ENCODE peak calls at places on chromosomes 2 and 18, in eight cellular contexts. G, S, X, E, C, F, R and I are unnamed samples.
A peak's percentile ranks its signal among the peaks of the same experiment; 100 is the strongest.

GRCh38 chr2:235555356-235555755 is 61.5 kb downstream of the AGAP1 start:
- DNase-seq in G (no peak), S (no peak), X (no peak), E (no peak), C (no peak), F (no peak), R (no peak), I (no peak)

GRCh38 chr2:159206736-159207380 is 79.6 kb downstream of the WDSUB1 start:
- DNase-seq in G (no peak), S (no peak), X (no peak), E (no peak), C (no peak), F (no peak), R (no peak), I (no peak)

GRCh38 chr2:20592106-20593071 is 58.5 kb downstream of the HS1BP3 start:
- DNase-seq in G (no peak), S (no peak), X (no peak), E (no peak), C (no peak), F (peak; percentile 7), R (no peak), I (no peak)

GRCh38 chr2:205721057-205721767 is 38.9 kb downstream of the NRP2 start:
- DNase-seq in G (no peak), S (no peak), X (peak; percentile 52), E (peak; percentile 27), C (no peak), F (no peak), R (peak; percentile 44), I (no peak)

GRCh38 chr18:40612356-40612755 is 1342.7 kb upstream of the PIK3C3 start:
- DNase-seq in G (no peak), S (no peak), X (no peak), E (no peak), C (no peak), F (no peak), R (no peak), I (no peak)

GRCh38 chr2:85564144-85564563 is 2.9 kb upstream of the GGCX start:
- DNase-seq in G (no peak), S (no peak), X (no peak), E (no peak), C (no peak), F (no peak), R (no peak), I (no peak)

GRCh38 chr18:62976227-62976626 is 260.9 kb downstream of the PHLPP1 start:
- DNase-seq in G (no peak), S (no peak), X (no peak), E (no peak), C (no peak), F (no peak), R (no peak), I (no peak)

GRCh38 chr18:62183578-62184195 is 3.2 kb downstream of the PIGN start:
- DNase-seq in G (peak; percentile 68), S (peak; percentile 27), X (peak; percentile 55), E (peak; percentile 67), C (peak; percentile 22), F (peak; percentile 29), R (peak; percentile 70), I (peak; percentile 31)

GRCh38 chr18:11947214-11948119 is 33.8 kb upstream of the IMPA2 start:
- DNase-seq in G (peak; percentile 97), S (peak; percentile 83), X (peak; percentile 90), E (peak; percentile 97), C (peak; percentile 98), F (peak; percentile 93), R (no peak), I (peak; percentile 94)

GRCh38 chr2:128779301-128780095 is 460.8 kb upstream of the HS6ST1 start:
- DNase-seq in G (no peak), S (peak; percentile 2), X (no peak), E (no peak), C (no peak), F (no peak), R (no peak), I (peak; percentile 20)

DNA sequence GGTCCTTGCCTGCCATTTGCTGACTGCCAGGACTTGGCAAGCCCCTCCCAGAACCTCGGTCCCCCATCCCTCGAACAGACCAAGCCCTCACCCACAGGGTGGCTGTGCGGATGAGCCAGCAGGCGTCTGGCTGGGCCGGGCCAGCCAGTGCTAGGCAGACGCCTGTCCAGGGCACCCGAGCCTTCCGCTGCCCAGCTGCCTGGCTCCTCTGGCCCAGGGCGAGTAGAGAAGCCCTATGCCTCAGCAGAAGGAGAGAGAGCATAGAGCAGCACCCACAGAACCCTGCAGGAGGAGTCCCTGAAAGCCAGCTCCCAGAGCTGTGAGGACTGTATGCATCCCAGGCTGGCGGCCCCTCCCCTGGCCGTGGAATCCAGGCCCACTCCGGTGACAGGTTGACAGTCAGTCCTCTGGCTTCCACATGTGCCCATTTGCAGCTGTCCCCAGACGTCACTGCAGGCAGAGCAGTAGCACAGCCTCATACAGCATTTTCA is 62.1 kb upstream of the GLI2 start:
- DNase-seq in G (no peak), S (no peak), X (no peak), E (no peak), C (no peak), F (no peak), R (no peak), I (no peak)
- H3K27me3 ChIP-seq in G (peaks cover 18% of the 10 kb centered on the region), S (no peaks in the 10 kb centered on the region), X (peaks cover 7% of the 10 kb centered on the region), E (no peaks in the 10 kb centered on the region), C (peaks cover 6% of the 10 kb centered on the region), F (peaks cover 3% of the 10 kb centered on the region), R (no peaks in the 10 kb centered on the region), I (no peaks in the 10 kb centered on the region)

GRCh38 chr2:174012347-174013309 is 47.5 kb upstream of the SP3 start:
- DNase-seq in G (no peak), S (peak; percentile 62), X (no peak), E (peak; percentile 85), C (no peak), F (peak; percentile 80), R (no peak), I (peak; percentile 75)
- H3K4me3 ChIP-seq in G (peak overlapping the region; percentile 43), S (peak overlapping the region; percentile 54), X (no peak overlapping the region), E (peak overlapping the region; percentile 66), C (peak overlapping the region; percentile 38), F (no peak overlapping the region), R (no peak overlapping the region), I (peak overlapping the region; percentile 2)

GRCh38 chr2:239534581-239535412 is 134.0 kb upstream of the HDAC4 start:
- DNase-seq in G (no peak), S (no peak), X (no peak), E (no peak), C (no peak), F (no peak), R (no peak), I (no peak)
- H3K27me3 ChIP-seq in G (no peaks in the 10 kb centered on the region), S (peaks cover 3% of the 10 kb centered on the region), X (no peaks in the 10 kb centered on the region), E (no peaks in the 10 kb centered on the region), C (no peaks in the 10 kb centered on the region), F (no peaks in the 10 kb centered on the region), R (peaks cover 9% of the 10 kb centered on the region), I (no peaks in the 10 kb centered on the region)

GRCh38 chr2:127011796-127012195 is 95.2 kb downstream of the BIN1 start:
- DNase-seq in G (no peak), S (no peak), X (no peak), E (no peak), C (no peak), F (no peak), R (no peak), I (no peak)

GRCh38 chr2:127012868-127013267 is 94.1 kb downstream of the BIN1 start:
- DNase-seq in G (peak; percentile 45), S (no peak), X (no peak), E (peak; percentile 63), C (no peak), F (no peak), R (no peak), I (no peak)

GRCh38 chr2:127012215-127012614 is 94.7 kb downstream of the BIN1 start:
- DNase-seq in G (no peak), S (no peak), X (no peak), E (peak; percentile 35), C (no peak), F (no peak), R (no peak), I (no peak)

GRCh38 chr2:127008265-127008664 is 98.7 kb downstream of the BIN1 start:
- DNase-seq in G (no peak), S (no peak), X (no peak), E (no peak), C (no peak), F (no peak), R (no peak), I (no peak)

GRCh38 chr2:127011136-127011740 is 95.7 kb downstream of the BIN1 start:
- DNase-seq in G (no peak), S (no peak), X (no peak), E (no peak), C (no peak), F (no peak), R (no peak), I (no peak)
- H3K4me3 ChIP-seq in G (no peak overlapping the region), S (no peak overlapping the region), X (no peak overlapping the region), E (no peak overlapping the region), C (no peak overlapping the region), F (no peak overlapping the region), R (no peak overlapping the region), I (no peak overlapping the region)

DNA sequence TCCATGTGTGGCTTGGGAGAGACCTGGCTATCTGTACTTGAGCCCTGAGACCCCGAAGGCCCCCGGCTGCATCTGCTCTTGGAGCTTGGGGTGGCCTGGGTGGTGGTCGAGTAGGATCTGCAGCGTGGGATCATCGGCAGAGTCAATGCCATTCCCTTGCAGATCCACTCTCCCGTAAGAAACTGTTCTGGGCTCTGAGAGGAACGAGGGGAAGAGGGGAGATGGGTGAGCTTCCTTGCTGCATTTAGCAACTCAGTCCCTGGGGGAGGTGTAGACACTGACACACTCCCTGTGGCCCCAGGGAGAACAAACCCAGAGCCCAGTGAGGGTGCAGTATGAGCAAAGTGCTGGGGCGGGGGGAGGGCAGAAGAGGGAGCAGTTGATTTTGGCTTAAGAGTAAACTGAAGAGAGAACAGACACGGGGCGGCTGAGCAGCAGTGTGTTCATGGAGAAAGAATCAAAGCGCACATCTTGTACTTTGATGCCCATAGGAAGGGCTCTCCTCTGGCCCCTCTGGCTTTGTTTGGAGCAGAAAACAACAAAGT is 8.5 kb downstream of the GREB1 start:
- DNase-seq in G (no peak), S (peak; percentile 45), X (no peak), E (no peak), C (no peak), F (no peak), R (no peak), I (no peak)
- H3K27me3 ChIP-seq in G (peaks cover 49% of the 10 kb centered on the region), S (no peaks in the 10 kb centered on the region), X (no peaks in the 10 kb centered on the region), E (peaks cover 30% of the 10 kb centered on the region), C (peaks cover 47% of the 10 kb centered on the region), F (no peaks in the 10 kb centered on the region), R (no peaks in the 10 kb centered on the region), I (no peaks in the 10 kb centered on the region)

DNA sequence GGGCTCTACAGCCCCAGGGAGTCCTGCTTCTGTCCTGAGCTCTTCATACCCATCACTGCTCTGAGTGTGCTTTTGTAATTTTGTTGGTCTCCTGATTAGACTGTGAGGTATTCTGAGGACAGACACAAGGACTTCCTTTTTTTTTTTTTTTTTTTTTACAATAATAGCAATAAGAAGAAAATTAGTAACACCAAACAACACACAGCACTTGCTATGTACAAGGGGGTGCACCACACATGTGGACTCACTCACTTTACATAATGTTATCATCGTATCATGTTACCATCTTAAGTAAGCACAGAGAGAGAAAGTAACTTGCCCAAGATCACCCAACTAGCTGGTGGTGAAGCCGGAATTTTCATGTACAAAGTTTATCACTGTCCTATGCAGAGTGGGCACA is 34.5 kb downstream of the MBP start:
- DNase-seq in G (peak; percentile 84), S (no peak), X (no peak), E (peak; percentile 35), C (peak; percentile 53), F (no peak), R (no peak), I (no peak)
- H3K4me3 ChIP-seq in G (no peak overlapping the region), S (no peak overlapping the region), X (no peak overlapping the region), E (no peak overlapping the region), C (peak overlapping the region; percentile 26), F (no peak overlapping the region), R (no peak overlapping the region), I (no peak overlapping the region)